ENCODE peak calls at places on chromosome 22, in five cellular contexts. E, M, F, C and A are unnamed samples.

GRCh38 chr22:22244337-22245250 is at the start of gene VPREB1:
- DNase-seq in E (no peak), M (no peak), F (no peak), C (no peak), A (no peak)

GRCh38 chr22:37544955-37545702 is 15.2 kb upstream of the CDC42EP1 start:
- DNase-seq in E (peak), M (no peak), F (peak), C (no peak), A (peak)

GRCh38 chr22:47168900-47169800 is 406.7 kb downstream of the TBC1D22A start:
- DNase-seq in E (peak), M (no peak), F (peak), C (no peak), A (peak)

GRCh38 chr22:50529416-50530279 is at the start of gene TYMP:
- DNase-seq in E (peak), M (no peak), F (peak), C (no peak), A (peak)

GRCh38 chr22:25970348-25970995 is 198.8 kb upstream of the SEZ6L start:
- DNase-seq in E (no peak), M (peak), F (no peak), C (no peak), A (no peak)

GRCh38 chr22:37254867-37255233 is 10.8 kb upstream of the RAC2 start:
- DNase-seq in E (no peak), M (no peak), F (no peak), C (peak), A (no peak)

GRCh38 chr22:23166038-23166831 is 14.1 kb upstream of the BCR start:
- DNase-seq in E (no peak), M (no peak), F (no peak), C (no peak), A (no peak)

GRCh38 chr22:30263883-30264282 is 2.8 kb downstream of the OSM start:
- DNase-seq in E (no peak), M (no peak), F (no peak), C (no peak), A (no peak)

GRCh38 chr22:37982151-37982838 is 2.1 kb downstream of the SOX10 start:
- DNase-seq in E (no peak), M (no peak), F (no peak), C (no peak), A (no peak)

GRCh38 chr22:35620624-35621245 is 3.6 kb upstream of the MB start:
- DNase-seq in E (no peak), M (peak), F (no peak), C (no peak), A (no peak)

GRCh38 chr22:25016311-25016710 is 63.8 kb downstream of the KIAA1671 start:
- DNase-seq in E (no peak), M (no peak), F (no peak), C (no peak), A (no peak)

GRCh38 chr22:50225200-50225969 is 19.4 kb downstream of the TUBGCP6 start:
- DNase-seq in E (no peak), M (no peak), F (peak), C (no peak), A (no peak)

GRCh38 chr22:40044870-40045834 is 50.4 kb downstream of the FAM83F start:
- DNase-seq in E (peak), M (peak), F (peak), C (no peak), A (peak)

GRCh38 chr22:50129121-50129734 is 39.4 kb downstream of the MOV10L1 start:
- DNase-seq in E (no peak), M (no peak), F (no peak), C (no peak), A (no peak)

GRCh38 chr22:41237707-41238569 is 2.8 kb downstream of the CHADL start:
- DNase-seq in E (peak), M (peak), F (no peak), C (no peak), A (peak)

GRCh38 chr22:40238425-40239344 is 61.0 kb downstream of the TNRC6B start:
- DNase-seq in E (no peak), M (no peak), F (no peak), C (peak), A (no peak)

GRCh38 chr22:50236731-50237409 is 8.0 kb downstream of the TUBGCP6 start:
- DNase-seq in E (no peak), M (no peak), F (no peak), C (no peak), A (no peak)

GRCh38 chr22:35482311-35482710 is 58.3 kb upstream of the RASD2 start:
- DNase-seq in E (no peak), M (no peak), F (no peak), C (no peak), A (no peak)

GRCh38 chr22:43853328-43853931 is 8.9 kb downstream of the SULT4A1 start:
- DNase-seq in E (no peak), M (no peak), F (no peak), C (no peak), A (no peak)

GRCh38 chr22:38886333-38886732 is 14.3 kb upstream of the CBX6 start:
- DNase-seq in E (no peak), M (no peak), F (no peak), C (no peak), A (no peak)

GRCh38 chr22:30969532-30970355 is 679 bp downstream of the TUG1 start:
- DNase-seq in E (no peak), M (no peak), F (peak), C (no peak), A (peak)

GRCh38 chr22:26681395-26681821 is 24.0 kb downstream of the MIAT start:
- DNase-seq in E (no peak), M (no peak), F (no peak), C (no peak), A (peak)

GRCh38 chr22:30435674-30436126 is 10.1 kb downstream of the MTFP1 start:
- DNase-seq in E (peak), M (no peak), F (no peak), C (no peak), A (no peak)

GRCh38 chr22:50016308-50016987 is 3.9 kb upstream of the IL17REL start:
- DNase-seq in E (no peak), M (no peak), F (no peak), C (no peak), A (no peak)

GRCh38 chr22:48660104-48660794 is 1167.4 kb downstream of the BRD1 start:
- DNase-seq in E (no peak), M (no peak), F (no peak), C (no peak), A (no peak)

GRCh38 chr22:38870312-38870741 is 1.7 kb downstream of the CBX6 start:
- DNase-seq in E (peak), M (peak), F (peak), C (no peak), A (peak)

GRCh38 chr22:43500792-43501785 is 89.3 kb downstream of the MPPED1 start:
- DNase-seq in E (no peak), M (no peak), F (no peak), C (no peak), A (no peak)

GRCh38 chr22:37353839-37354238 is 71.5 kb downstream of the CYTH4 start:
- DNase-seq in E (no peak), M (no peak), F (no peak), C (peak), A (no peak)

GRCh38 chr22:19576460-19577421 is 52.5 kb upstream of the CLDN5 start:
- DNase-seq in E (peak), M (no peak), F (no peak), C (no peak), A (no peak)

GRCh38 chr22:25777870-25778269 is 35.9 kb downstream of the MYO18B start:
- DNase-seq in E (no peak), M (peak), F (peak), C (no peak), A (peak)

GRCh38 chr22:28017558-28017820 is 98.4 kb upstream of the PITPNB start:
- DNase-seq in E (no peak), M (no peak), F (no peak), C (no peak), A (no peak)

GRCh38 chr22:39308614-39309363 is 10.6 kb downstream of the RPL3 start:
- DNase-seq in E (no peak), M (no peak), F (no peak), C (no peak), A (no peak)